ENCODE peak calls at places on chromosomes 1 and 21, in ten cellular contexts. A is heart right ventricle, Y is H1, T is A549, E is AG04450, I is thoracic aorta, Z is Panc1, P is mesendoderm, G is PC-3, B is aorta. Q is an unnamed sample.

GRCh38 chr1:109793486-109794318 is 30.0 kb upstream of the EPS8L3 start:
- DNase-seq in A (no peak), Y (no peak), T (no peak), E (no peak), I (no peak), Z (no peak), P (peak), G (peak), B (peak), Q (peak)

GRCh38 chr1:14804626-14805025 is 206.1 kb downstream of the KAZN start:
- DNase-seq in A (no peak), Y (peak), T (peak), E (no peak), I (no peak), Z (no peak), P (peak), G (peak), B (no peak), Q (peak)

GRCh38 chr1:243587285-243587684 is 262.8 kb downstream of the AKT3 start:
- DNase-seq in A (no peak), Y (no peak), T (no peak), E (no peak), I (no peak), Z (no peak), P (no peak), G (no peak), B (no peak), Q (no peak)

GRCh38 chr1:67214420-67215174 is 48.3 kb downstream of the IL23R start:
- DNase-seq in A (no peak), Y (no peak), T (no peak), E (no peak), I (no peak), Z (no peak), P (peak), G (peak), B (no peak), Q (no peak)

GRCh38 chr1:22673486-22674409 is 20.7 kb downstream of the C1QB start:
- DNase-seq in A (peak), Y (no peak), T (peak), E (peak), I (no peak), Z (peak), P (peak), G (peak), B (no peak), Q (no peak)

GRCh38 chr1:179955318-179955638 is 668 bp downstream of the CEP350 start:
- DNase-seq in A (no peak), Y (no peak), T (peak), E (no peak), I (no peak), Z (no peak), P (peak), G (no peak), B (no peak), Q (no peak)

GRCh38 chr1:44035726-44036408 is 4.6 kb upstream of the SLC6A9 start:
- DNase-seq in A (peak), Y (no peak), T (no peak), E (no peak), I (no peak), Z (no peak), P (peak), G (no peak), B (no peak), Q (no peak)

GRCh38 chr1:198936371-198937083 is 297.7 kb downstream of the PTPRC start:
- DNase-seq in A (no peak), Y (no peak), T (no peak), E (no peak), I (no peak), Z (no peak), P (no peak), G (no peak), B (no peak), Q (no peak)

GRCh38 chr1:55848906-55849305 is 633.7 kb upstream of the USP24 start:
- DNase-seq in A (no peak), Y (peak), T (no peak), E (no peak), I (no peak), Z (no peak), P (peak), G (peak), B (no peak), Q (no peak)

GRCh38 chr1:11285883-11286734 is 13.1 kb downstream of the UBIAD1 start:
- DNase-seq in A (no peak), Y (no peak), T (no peak), E (no peak), I (no peak), Z (no peak), P (no peak), G (peak), B (no peak), Q (no peak)

DNA sequence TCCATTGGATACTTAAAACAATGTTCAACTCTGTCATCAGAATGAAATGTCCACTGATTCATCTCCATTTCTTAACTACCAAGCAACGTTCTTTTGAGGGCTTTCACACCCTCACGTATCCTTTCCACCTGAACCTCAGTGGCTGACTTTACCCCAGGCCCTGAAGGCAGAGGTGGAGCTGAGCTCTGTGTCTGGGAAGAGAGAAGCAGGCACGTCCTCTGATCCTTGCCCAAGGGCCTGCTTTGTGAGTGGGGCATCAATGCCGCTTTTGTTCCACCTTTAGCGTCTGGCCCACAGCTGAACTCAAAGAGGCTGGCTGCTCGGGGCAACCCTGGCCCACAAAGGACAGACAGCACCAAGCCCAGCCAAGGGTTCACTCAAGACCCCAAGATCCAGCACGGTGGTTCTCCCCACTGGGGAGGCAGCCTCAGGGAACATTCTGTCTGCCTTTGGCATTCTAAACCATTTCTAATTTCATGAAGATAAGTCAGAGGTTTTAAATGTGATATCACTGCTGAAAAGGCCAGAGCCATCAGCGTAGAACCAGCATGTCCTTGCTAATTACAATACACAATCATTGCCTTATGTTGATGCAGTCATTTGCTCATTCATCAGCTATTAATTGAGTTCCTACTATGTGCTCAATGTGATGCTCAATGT is 126.0 kb upstream of the UBE2U start:
- DNase-seq in A (no peak), Y (no peak), T (no peak), E (no peak), I (no peak), Z (no peak), P (no peak), G (no peak), B (no peak), Q (no peak)
- H3K27ac ChIP-seq in A (no peak), Y (no peak), T (no peak), E (no peak), I (no peak), Z (no peak), P (no peak), G (no peak), B (no peak), Q (no peak)

DNA sequence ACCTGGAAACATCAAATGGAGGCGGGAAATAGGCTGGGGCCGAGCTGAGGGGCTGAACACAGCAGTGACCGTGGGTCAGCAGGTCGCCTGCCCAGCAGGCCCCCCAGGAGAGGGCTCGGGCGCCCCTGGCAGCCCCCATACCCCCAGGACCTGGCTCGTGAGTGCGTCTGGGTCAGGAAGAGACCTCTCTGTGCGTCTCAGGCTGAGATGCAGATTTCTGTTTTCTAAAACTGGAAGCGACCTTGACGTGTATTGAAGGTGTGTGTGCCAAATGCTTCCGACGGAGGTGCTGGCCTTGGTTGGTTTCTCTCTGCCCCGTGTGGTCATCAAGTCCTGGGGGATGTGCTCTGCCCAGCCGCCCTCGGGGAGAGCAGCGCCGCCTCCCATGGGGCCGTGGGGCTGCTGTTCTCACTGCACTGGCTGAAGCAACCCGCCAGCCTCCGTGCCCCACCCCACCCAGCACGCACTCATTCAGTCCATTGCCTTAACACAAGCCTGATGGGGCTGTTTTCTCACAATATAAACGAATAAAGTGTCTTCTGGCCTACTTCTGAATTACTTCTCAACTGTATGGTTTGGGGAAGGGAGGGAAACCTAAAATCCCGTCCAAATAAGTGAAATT is 7.4 kb downstream of the PEX10 start:
- DNase-seq in A (no peak), Y (no peak), T (no peak), E (no peak), I (no peak), Z (no peak), P (no peak), G (no peak), B (no peak), Q (no peak)
- H3K27ac ChIP-seq in A (no peak), Y (no peak), T (no peak), E (no peak), I (no peak), Z (peak), P (no peak), G (no peak), B (no peak), Q (no peak)

DNA sequence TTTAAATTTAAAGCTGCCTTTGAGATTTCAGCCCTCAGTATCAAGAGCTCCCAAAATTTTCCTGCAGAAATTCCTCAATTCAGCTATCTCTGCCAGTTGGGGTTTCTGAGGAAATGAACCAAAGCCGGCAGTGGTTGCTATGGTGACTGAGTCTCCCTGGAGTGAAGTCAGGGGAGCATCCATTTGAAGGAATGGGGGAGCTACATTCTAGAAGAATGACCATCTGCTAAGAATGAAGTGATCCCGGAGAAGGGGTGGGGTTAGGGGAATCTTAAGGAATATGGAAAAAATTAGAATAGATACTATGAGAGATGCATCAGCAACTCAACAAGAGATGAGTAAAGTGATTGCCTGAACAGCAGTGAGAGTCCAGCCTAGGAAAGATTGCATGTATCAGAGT is 94.6 kb downstream of the CHD1L start:
- DNase-seq in A (no peak), Y (no peak), T (no peak), E (no peak), I (no peak), Z (no peak), P (peak), G (no peak), B (no peak), Q (no peak)
- H3K27ac ChIP-seq in A (no peak), Y (no peak), T (no peak), E (no peak), I (no peak), Z (no peak), P (no peak), G (no peak), B (no peak), Q (no peak)

GRCh38 chr21:33286076-33286475 is 19.9 kb downstream of the IL10RB start:
- DNase-seq in A (no peak), Y (no peak), T (no peak), E (no peak), I (no peak), Z (no peak), P (no peak), G (no peak), B (peak), Q (no peak)
- H3K27ac ChIP-seq in A (peak), Y (no peak), T (peak), E (no peak), I (peak), Z (no peak), P (no peak), G (no peak), B (peak), Q (peak)

DNA sequence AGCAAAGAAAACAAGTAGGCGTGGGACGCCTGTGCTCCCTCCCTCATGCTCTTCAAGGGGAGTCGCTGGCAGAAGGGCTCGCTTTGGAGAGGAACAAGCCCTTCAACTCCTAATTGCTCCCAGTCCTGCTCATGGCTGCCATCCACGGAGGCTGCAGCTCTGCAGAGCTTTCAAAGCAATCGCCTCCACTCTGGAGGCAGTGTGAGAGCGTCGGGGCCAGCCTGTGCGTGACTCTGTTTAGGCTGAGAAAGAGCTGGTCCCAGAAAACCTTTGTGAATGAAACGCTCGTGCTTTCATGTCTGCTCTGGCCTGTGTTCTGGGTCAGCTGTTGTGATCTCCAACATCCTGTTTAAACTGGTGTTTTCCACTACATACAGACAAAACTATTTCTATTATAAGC is 23.9 kb upstream of the RUNX1 start:
- DNase-seq in A (peak), Y (no peak), T (no peak), E (peak), I (no peak), Z (no peak), P (no peak), G (no peak), B (no peak), Q (no peak)
- H3K27ac ChIP-seq in A (peak), Y (no peak), T (no peak), E (peak), I (no peak), Z (no peak), P (no peak), G (no peak), B (peak), Q (peak)

GRCh38 chr1:117976381-117976780 is 46.8 kb downstream of the WDR3 start:
- DNase-seq in A (no peak), Y (no peak), T (no peak), E (no peak), I (no peak), Z (no peak), P (no peak), G (no peak), B (no peak), Q (no peak)

GRCh38 chr1:117985239-117985638 is 55.7 kb downstream of the WDR3 start:
- DNase-seq in A (no peak), Y (no peak), T (no peak), E (no peak), I (no peak), Z (no peak), P (no peak), G (no peak), B (no peak), Q (no peak)

GRCh38 chr1:117985973-117986372 is 56.4 kb downstream of the WDR3 start:
- DNase-seq in A (no peak), Y (no peak), T (no peak), E (no peak), I (no peak), Z (no peak), P (no peak), G (no peak), B (no peak), Q (no peak)

GRCh38 chr1:117981455-117982192 is 52.1 kb downstream of the WDR3 start:
- DNase-seq in A (no peak), Y (no peak), T (no peak), E (no peak), I (no peak), Z (no peak), P (no peak), G (no peak), B (no peak), Q (no peak)
- H3K27ac ChIP-seq in A (no peak), Y (no peak), T (no peak), E (no peak), I (no peak), Z (no peak), P (no peak), G (no peak), B (no peak), Q (no peak)

Q was measured in lower lobe of right lung.